ENCODE peak calls at places on chromosomes 4 and X, in six cellular contexts. L is activated CD8-positive, alpha-beta memory T cell treated with anti-CD3 and anti-CD28 coated beads for 48 hours; E is T-helper 22 cell; S is SK-N-SH; G is activated CD4-positive, alpha-beta T cell treated with anti-CD3 and anti-CD28 coated beads, Interleukin-2, amount 50 U/mL, for 24 hours; A is GM23338. Y is an unnamed sample.

GRCh38 chrX:151675121-151675746 is 20.0 kb upstream of the PRRG3 start:
- DNase-seq in L (no peak), E (no peak), S (no peak), G (no peak), A (peak), Y (no peak)

GRCh38 chr4:139266583-139267257 is 13.3 kb downstream of the MGARP start:
- DNase-seq in L (peak), E (peak), S (peak), G (peak), A (peak), Y (peak)

GRCh38 chr4:98993419-98994071 is 2.0 kb upstream of the METAP1 start:
- DNase-seq in L (no peak), E (no peak), S (no peak), G (no peak), A (no peak), Y (no peak)

GRCh38 chrX:39144323-39144722 is 343.1 kb downstream of the MID1IP1 start:
- DNase-seq in L (no peak), E (no peak), S (no peak), G (no peak), A (no peak), Y (no peak)

GRCh38 chr4:146214238-146214637 is at the start of gene REELD1:
- DNase-seq in L (no peak), E (no peak), S (no peak), G (no peak), A (no peak), Y (no peak)

GRCh38 chr4:156971623-156972369 is at the start of gene PDGFC:
- DNase-seq in L (no peak), E (no peak), S (peak), G (no peak), A (peak), Y (no peak)

GRCh38 chr4:128720270-128720669 is 89.2 kb upstream of the JADE1 start:
- DNase-seq in L (no peak), E (no peak), S (no peak), G (no peak), A (no peak), Y (no peak)

GRCh38 chr4:76614589-76614988 is 179.6 kb downstream of the SHROOM3 start:
- DNase-seq in L (no peak), E (no peak), S (no peak), G (no peak), A (no peak), Y (no peak)

GRCh38 chr4:139666735-139667266 is 1.2 kb downstream of the MGST2 start:
- DNase-seq in L (no peak), E (no peak), S (no peak), G (no peak), A (peak), Y (no peak)

GRCh38 chr4:13888112-13888511 is 260.6 kb upstream of the BOD1L1 start:
- DNase-seq in L (no peak), E (no peak), S (no peak), G (no peak), A (no peak), Y (no peak)

GRCh38 chrX:37487271-37487670 is 84.2 kb upstream of the LANCL3 start:
- DNase-seq in L (no peak), E (no peak), S (no peak), G (no peak), A (no peak), Y (no peak)

GRCh38 chr4:104451573-104451972 is 43.1 kb downstream of the CXXC4 start:
- DNase-seq in L (no peak), E (no peak), S (peak), G (no peak), A (peak), Y (no peak)